ENCODE peak calls at places on chromosome 4, in six cellular contexts. G, D, Z, I, L and C are unnamed samples.

GRCh38 chr4:10690185-10690907 is 5.8 kb upstream of the CLNK start:
- DNase-seq in G (no peak), D (no peak), Z (no peak), I (no peak), L (no peak), C (no peak)

GRCh38 chr4:174553828-174554227 is 31.5 kb upstream of the HPGD start:
- DNase-seq in G (no peak), D (no peak), Z (no peak), I (no peak), L (no peak), C (no peak)

GRCh38 chr4:174848596-174848995 is 19.5 kb upstream of the GLRA3 start:
- DNase-seq in G (no peak), D (no peak), Z (no peak), I (no peak), L (no peak), C (no peak)

GRCh38 chr4:4849524-4850193 is 9.8 kb upstream of the MSX1 start:
- DNase-seq in G (no peak), D (no peak), Z (no peak), I (no peak), L (no peak), C (no peak)

GRCh38 chr4:38856524-38857337 is at the start of gene TLR6:
- DNase-seq in G (peak), D (peak), Z (peak), I (peak), L (peak), C (peak)

GRCh38 chr4:123997116-123997515 is 600.5 kb downstream of the SPRY1 start:
- DNase-seq in G (no peak), D (no peak), Z (no peak), I (peak), L (no peak), C (no peak)

GRCh38 chr4:96504386-96504785 is 664.5 kb downstream of the PDHA2 start:
- DNase-seq in G (no peak), D (no peak), Z (no peak), I (no peak), L (no peak), C (no peak)

GRCh38 chr4:126705271-126705670 is 927.5 kb upstream of the INTU start:
- DNase-seq in G (no peak), D (no peak), Z (no peak), I (no peak), L (no peak), C (no peak)

GRCh38 chr4:101885574-101885973 is 95.0 kb downstream of the BANK1 start:
- DNase-seq in G (no peak), D (no peak), Z (no peak), I (peak), L (no peak), C (no peak)

GRCh38 chr4:48016141-48017107 is at the start of the genes CNGA1 and NIPAL1:
- DNase-seq in G (no peak), D (peak), Z (peak), I (peak), L (peak), C (peak)

GRCh38 chr4:6474705-6475457 is 2.5 kb upstream of the PPP2R2C start:
- DNase-seq in G (no peak), D (no peak), Z (no peak), I (no peak), L (peak), C (no peak)

GRCh38 chr4:2932951-2933565 is 30.1 kb downstream of the NOP14 start:
- DNase-seq in G (no peak), D (peak), Z (no peak), I (no peak), L (no peak), C (no peak)

GRCh38 chr4:89303989-89304388 is 3.6 kb downstream of the GPRIN3 start:
- DNase-seq in G (no peak), D (no peak), Z (no peak), I (no peak), L (no peak), C (no peak)

GRCh38 chr4:94516999-94517398 is 65.3 kb downstream of the PDLIM5 start:
- DNase-seq in G (no peak), D (no peak), Z (no peak), I (no peak), L (no peak), C (no peak)

GRCh38 chr4:186808635-186809018 is 85.0 kb upstream of the FAT1 start:
- DNase-seq in G (no peak), D (no peak), Z (no peak), I (no peak), L (no peak), C (no peak)

GRCh38 chr4:17981063-17981462 is 40.5 kb downstream of the LCORL start:
- DNase-seq in G (no peak), D (no peak), Z (no peak), I (no peak), L (no peak), C (no peak)

GRCh38 chr4:60201052-60201673 is 999.0 kb upstream of the ADGRL3 start:
- DNase-seq in G (no peak), D (peak), Z (peak), I (peak), L (peak), C (no peak)

GRCh38 chr4:1975391-1975801 is 33.4 kb downstream of the NELFA start:
- DNase-seq in G (no peak), D (no peak), Z (no peak), I (no peak), L (no peak), C (no peak)

GRCh38 chr4:5863461-5864113 is 29.3 kb downstream of the CRMP1 start:
- DNase-seq in G (no peak), D (no peak), Z (no peak), I (no peak), L (no peak), C (no peak)

GRCh38 chr4:42570221-42570620 is 86.7 kb downstream of the ATP8A1 start:
- DNase-seq in G (no peak), D (no peak), Z (no peak), I (no peak), L (no peak), C (no peak)

GRCh38 chr4:8037150-8037769 is 97.6 kb upstream of the AFAP1 start:
- DNase-seq in G (no peak), D (no peak), Z (no peak), I (no peak), L (no peak), C (no peak)

GRCh38 chr4:152780267-152780811 is 585 bp downstream of the ARFIP1 start:
- DNase-seq in G (no peak), D (peak), Z (peak), I (peak), L (no peak), C (no peak)

GRCh38 chr4:129474698-129475097 is 378.7 kb downstream of the C4orf33 start:
- DNase-seq in G (no peak), D (no peak), Z (no peak), I (no peak), L (no peak), C (no peak)

GRCh38 chr4:74483226-74483911 is 38.4 kb downstream of the AREG start:
- DNase-seq in G (no peak), D (no peak), Z (peak), I (no peak), L (no peak), C (no peak)

GRCh38 chr4:337932-338758 is 531 bp downstream of the ZNF141 start:
- DNase-seq in G (no peak), D (no peak), Z (no peak), I (no peak), L (peak), C (no peak)

GRCh38 chr4:7101692-7102515 is 34.0 kb upstream of the GRPEL1 start:
- DNase-seq in G (no peak), D (peak), Z (peak), I (peak), L (peak), C (peak)

GRCh38 chr4:126697748-126698147 is 935.0 kb upstream of the INTU start:
- DNase-seq in G (no peak), D (no peak), Z (no peak), I (no peak), L (no peak), C (no peak)

GRCh38 chr4:155005395-155006087 is 202.9 kb upstream of the NPY2R start:
- DNase-seq in G (no peak), D (no peak), Z (no peak), I (no peak), L (no peak), C (no peak)

GRCh38 chr4:158172196-158172557 is 648 bp downstream of the GASK1B start:
- DNase-seq in G (no peak), D (no peak), Z (no peak), I (no peak), L (no peak), C (no peak)

GRCh38 chr4:168710353-168710946 is 213.6 kb downstream of the PALLD start:
- DNase-seq in G (no peak), D (peak), Z (no peak), I (peak), L (no peak), C (no peak)

GRCh38 chr4:8144359-8144758 is 14.3 kb downstream of the ABLIM2 start:
- DNase-seq in G (no peak), D (peak), Z (no peak), I (no peak), L (no peak), C (no peak)

GRCh38 chr4:118746251-118746919 is 61.2 kb downstream of the METTL14 start:
- DNase-seq in G (no peak), D (no peak), Z (no peak), I (no peak), L (no peak), C (no peak)

GRCh38 chr4:45324381-45325111 is 598.2 kb upstream of the GNPDA2 start:
- DNase-seq in G (no peak), D (no peak), Z (no peak), I (no peak), L (no peak), C (no peak)

GRCh38 chr4:188987011-188987410 is 847.8 kb downstream of the TRIML1 start:
- DNase-seq in G (no peak), D (no peak), Z (no peak), I (no peak), L (no peak), C (no peak)

GRCh38 chr4:22692736-22693135 is at the start of gene GBA3:
- DNase-seq in G (no peak), D (no peak), Z (no peak), I (no peak), L (no peak), C (no peak)

GRCh38 chr4:132297346-132297745 is 851.7 kb upstream of the PCDH10 start:
- DNase-seq in G (no peak), D (no peak), Z (no peak), I (no peak), L (no peak), C (no peak)

GRCh38 chr4:178665916-178666315 is 1223.7 kb upstream of the AGA start:
- DNase-seq in G (no peak), D (no peak), Z (no peak), I (no peak), L (no peak), C (no peak)

GRCh38 chr4:88533937-88534750 is 10.6 kb upstream of the PYURF start:
- DNase-seq in G (no peak), D (no peak), Z (no peak), I (no peak), L (no peak), C (no peak)

GRCh38 chr4:129578336-129578735 is 482.4 kb downstream of the C4orf33 start:
- DNase-seq in G (no peak), D (no peak), Z (no peak), I (no peak), L (no peak), C (no peak)

GRCh38 chr4:28007693-28008092 is 1147.1 kb downstream of the STIM2 start:
- DNase-seq in G (no peak), D (no peak), Z (no peak), I (no peak), L (no peak), C (no peak)

GRCh38 chr4:28010543-28011235 is 1150.0 kb downstream of the STIM2 start:
- DNase-seq in G (no peak), D (no peak), Z (no peak), I (no peak), L (no peak), C (no peak)

GRCh38 chr4:28006021-28006420 is 1145.4 kb downstream of the STIM2 start:
- DNase-seq in G (no peak), D (no peak), Z (no peak), I (no peak), L (no peak), C (no peak)

GRCh38 chr4:28014469-28014868 is 1153.8 kb downstream of the STIM2 start:
- DNase-seq in G (no peak), D (no peak), Z (no peak), I (no peak), L (no peak), C (no peak)

DNA sequence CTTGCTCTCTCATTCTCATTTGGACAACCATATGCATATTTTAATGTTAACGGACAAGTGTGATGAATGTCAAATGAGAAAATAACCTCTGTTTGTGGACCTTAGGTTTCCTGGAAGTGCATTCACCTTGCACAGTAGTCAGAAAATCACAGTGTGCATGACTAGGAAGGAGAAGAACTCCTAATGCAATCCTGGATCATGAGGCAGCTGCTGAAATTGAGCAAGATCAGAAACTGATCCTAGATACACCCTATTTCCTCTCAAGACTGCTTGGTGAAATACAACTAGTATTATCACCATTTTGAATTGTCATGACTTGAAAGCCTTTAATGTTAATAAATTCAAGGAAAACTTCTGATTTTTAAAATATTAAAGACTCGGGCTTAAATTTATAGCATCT is 1148.9 kb downstream of the STIM2 start:
- DNase-seq in G (no peak), D (no peak), Z (no peak), I (no peak), L (no peak), C (no peak)
- TF ChIP-seq TAF1 in G (no peak), D (no peak), Z (no peak), I (no peak), L (no peak), C (no peak)

DNA sequence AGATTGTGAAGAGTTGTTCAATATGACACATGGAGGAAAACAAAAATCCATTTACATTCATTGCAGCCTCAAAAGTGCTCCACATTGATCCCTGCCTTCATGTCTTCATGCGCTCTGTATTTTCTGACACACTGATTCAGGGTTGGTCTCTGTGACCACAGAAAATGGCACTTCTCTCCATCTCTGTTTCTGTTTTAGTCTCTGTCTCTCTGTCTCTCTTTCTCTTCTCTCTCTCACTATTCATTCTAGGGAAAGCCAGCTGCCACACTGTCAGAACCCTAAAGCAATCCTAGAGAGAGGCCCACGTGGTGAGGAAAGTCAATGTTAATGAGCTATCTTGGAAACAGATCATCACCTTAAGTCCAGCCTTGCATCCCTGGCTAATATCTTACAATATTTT is 2238.4 kb downstream of the PCDH7 start:
- DNase-seq in G (no peak), D (no peak), Z (no peak), I (no peak), L (no peak), C (no peak)
- TF ChIP-seq POLR2AphosphoS5 in G (no peak), D (no peak), Z (no peak), I (no peak), L (no peak), C (no peak)

GRCh38 chr4:43999669-44000068 is 448.9 kb downstream of the KCTD8 start:
- DNase-seq in G (no peak), D (no peak), Z (no peak), I (no peak), L (no peak), C (no peak)
- TF ChIP-seq TAF1 in G (no peak), D (no peak), Z (no peak), I (no peak), L (no peak), C (no peak)

GRCh38 chr4:52659722-52660261 is 691 bp upstream of the USP46 start:
- DNase-seq in G (no peak), D (peak), Z (peak), I (peak), L (peak), C (no peak)
- TF ChIP-seq POLR2AphosphoS5 in G (no peak), D (no peak), Z (no peak), I (no peak), L (no peak), C (no peak)

DNA sequence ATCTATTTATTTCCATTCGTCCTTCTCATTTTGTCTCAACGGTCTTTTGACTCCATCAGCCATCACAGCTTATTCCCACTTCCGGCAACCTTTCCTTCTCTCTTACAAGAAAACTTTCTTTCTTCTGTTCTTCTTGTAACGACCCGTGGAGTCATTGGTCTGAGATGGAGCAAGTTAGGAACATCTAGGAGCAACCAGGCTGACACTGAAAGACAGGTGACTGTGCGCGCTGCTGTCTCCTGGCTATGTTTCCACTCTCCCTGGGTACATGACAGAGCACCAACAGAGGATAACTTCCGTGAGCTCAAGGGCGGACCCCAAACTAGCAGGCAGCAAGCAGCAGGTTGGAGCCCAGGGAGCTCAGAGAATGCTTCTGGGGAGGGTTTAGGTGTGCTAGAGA is 2.5 kb downstream of the FGF5 start:
- DNase-seq in G (no peak), D (no peak), Z (no peak), I (no peak), L (no peak), C (no peak)
- TF ChIP-seq TAF1 in G (no peak), D (no peak), Z (no peak), I (no peak), L (no peak), C (no peak)

DNA sequence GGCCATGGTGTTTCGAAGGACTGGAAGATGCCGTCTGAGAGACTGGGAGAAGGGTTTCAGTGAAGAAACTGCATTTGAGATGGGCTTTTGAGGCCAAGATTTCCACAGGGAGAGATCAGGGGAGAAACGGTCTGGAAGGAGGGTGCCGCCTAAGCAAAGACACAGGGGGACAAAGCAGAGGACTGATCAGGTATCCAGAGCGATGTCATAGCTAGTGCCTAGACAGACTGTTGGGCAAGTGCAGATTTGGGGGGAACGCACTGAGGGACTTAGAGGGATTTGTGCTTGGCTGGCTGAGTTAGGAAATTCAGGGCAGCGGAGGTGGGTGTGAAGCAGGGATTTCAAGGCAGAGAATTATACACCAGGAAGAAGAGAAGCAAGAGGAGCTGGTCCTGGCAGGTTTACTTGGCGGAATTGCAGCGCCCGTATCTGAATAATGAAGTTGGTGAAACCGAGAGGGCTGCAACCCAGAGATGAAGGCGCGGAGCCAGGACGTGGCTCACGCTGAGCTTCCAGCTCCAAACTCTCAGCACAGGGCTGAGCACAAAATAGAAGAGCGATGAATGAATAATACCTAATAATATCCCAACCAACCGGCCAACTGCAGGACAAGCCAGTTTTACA is 106.9 kb downstream of the MAML3 start:
- DNase-seq in G (no peak), D (no peak), Z (no peak), I (no peak), L (no peak), C (no peak)
- TF ChIP-seq POLR2AphosphoS5 in G (no peak), D (no peak), Z (no peak), I (no peak), L (peak), C (no peak)

GRCh38 chr4:165625281-165625680 is 246.5 kb downstream of the CPE start:
- DNase-seq in G (no peak), D (no peak), Z (no peak), I (no peak), L (no peak), C (no peak)
- TF ChIP-seq TAF1 in G (no peak), D (no peak), Z (no peak), I (no peak), L (no peak), C (no peak)

GRCh38 chr4:36325499-36325898 is 44.1 kb downstream of the DTHD1 start:
- DNase-seq in G (peak), D (no peak), Z (no peak), I (no peak), L (no peak), C (no peak)
- TF ChIP-seq POLR2AphosphoS5 in G (peak), D (no peak), Z (no peak), I (no peak), L (no peak), C (no peak)